ENCODE peak calls at places on chromosomes 7 and 10, in four cellular contexts. P is activated T-cell treated with anti-CD3 and anti-CD28 coated beads, Interleukin-2, amount 50 U/mL, for 1 hour; G is pulmonary artery endothelial cell; O is type B pancreatic cell. U is an unnamed sample.

GRCh38 chr10:115572740-115573455 is 479.7 kb downstream of the ATRNL1 start:
- DNase-seq in P (no peak), G (no peak), O (no peak), U (no peak)

GRCh38 chr7:524800-525199 is 5.2 kb upstream of the PDGFA start:
- DNase-seq in P (no peak), G (no peak), O (no peak), U (no peak)

GRCh38 chr10:123134915-123135414 is 805 bp upstream of the HMX3 start:
- DNase-seq in P (no peak), G (no peak), O (no peak), U (no peak)

GRCh38 chr10:25047902-25048301 is 31.5 kb downstream of the THNSL1 start:
- DNase-seq in P (no peak), G (no peak), O (no peak), U (no peak)

GRCh38 chr10:6033954-6034353 is 28.2 kb downstream of the IL2RA start:
- DNase-seq in P (no peak), G (no peak), O (no peak), U (no peak)

GRCh38 chr7:26520483-26520882 is 228.8 kb downstream of the SNX10 start:
- DNase-seq in P (no peak), G (no peak), O (no peak), U (no peak)

GRCh38 chr7:103937680-103938079 is 51.8 kb downstream of the RELN start:
- DNase-seq in P (no peak), G (no peak), O (no peak), U (no peak)

GRCh38 chr7:157715938-157716280 is 379.1 kb downstream of the DNAJB6 start:
- DNase-seq in P (no peak), G (no peak), O (no peak), U (no peak)

GRCh38 chr7:149884016-149884415 is 10.2 kb downstream of the ATP6V0E2 start:
- DNase-seq in P (no peak), G (no peak), O (no peak), U (no peak)

GRCh38 chr7:11328309-11328708 is 354.6 kb downstream of the PHF14 start:
- DNase-seq in P (no peak), G (no peak), O (no peak), U (no peak)

GRCh38 chr7:30688718-30689221 is 6.5 kb upstream of the CRHR2 start:
- DNase-seq in P (no peak), G (no peak), O (no peak), U (no peak)

GRCh38 chr7:73612598-73613269 is 11.6 kb downstream of the MLXIPL start:
- DNase-seq in P (no peak), G (no peak), O (no peak), U (no peak)

GRCh38 chr7:50725774-50726173 is 56.9 kb downstream of the GRB10 start:
- DNase-seq in P (no peak), G (no peak), O (no peak), U (no peak)

GRCh38 chr7:28591725-28592331 is 179.5 kb downstream of the CREB5 start:
- DNase-seq in P (no peak), G (no peak), O (no peak), U (no peak)

GRCh38 chr7:24991333-24991732 is 11.4 kb upstream of the OSBPL3 start:
- DNase-seq in P (no peak), G (no peak), O (no peak), U (no peak)

GRCh38 chr10:93595378-93596288 is 5.4 kb downstream of the RBP4 start:
- DNase-seq in P (no peak), G (no peak), O (no peak), U (no peak)

GRCh38 chr7:92669616-92670153 is 79.5 kb upstream of the FAM133B start:
- DNase-seq in P (no peak), G (no peak), O (no peak), U (no peak)

GRCh38 chr10:65670087-65670486 is 1255.7 kb upstream of the LRRTM3 start:
- DNase-seq in P (no peak), G (no peak), O (no peak), U (no peak)

GRCh38 chr10:6385683-6386082 is 183.0 kb downstream of the PFKFB3 start:
- DNase-seq in P (no peak), G (no peak), O (no peak), U (no peak)

GRCh38 chr7:142581341-142581740 is 167.9 kb upstream of the PRSS1 start:
- DNase-seq in P (no peak), G (no peak), O (no peak), U (peak)

GRCh38 chr10:118343115-118343514 is 991 bp upstream of the FAM204A start:
- DNase-seq in P (no peak), G (no peak), O (no peak), U (no peak)

GRCh38 chr7:27110163-27110976 is 7.9 kb upstream of the HOXA2 start:
- DNase-seq in P (no peak), G (no peak), O (peak), U (peak)

GRCh38 chr7:50754684-50755083 is 28.0 kb downstream of the GRB10 start:
- DNase-seq in P (no peak), G (no peak), O (no peak), U (no peak)

GRCh38 chr7:34396437-34397064 is 261.5 kb upstream of the NPSR1 start:
- DNase-seq in P (no peak), G (no peak), O (no peak), U (no peak)

GRCh38 chr10:68106656-68107055 is 2.6 kb upstream of the MYPN start:
- DNase-seq in P (no peak), G (no peak), O (no peak), U (no peak)

GRCh38 chr7:151136515-151136908 is 31.0 kb downstream of the GBX1 start:
- DNase-seq in P (no peak), G (no peak), O (no peak), U (no peak)

GRCh38 chr7:1156782-1157535 is 3.0 kb downstream of the ZFAND2A start:
- DNase-seq in P (no peak), G (no peak), O (no peak), U (no peak)

GRCh38 chr7:137731436-137731835 is 115.3 kb downstream of the DGKI start:
- DNase-seq in P (no peak), G (no peak), O (no peak), U (no peak)

GRCh38 chr7:77326131-77326530 is 90.0 kb downstream of the GSAP start:
- DNase-seq in P (no peak), G (no peak), O (no peak), U (no peak)

GRCh38 chr10:89567566-89568245 is 32.3 kb upstream of the SLC16A12 start:
- DNase-seq in P (no peak), G (no peak), O (no peak), U (no peak)

GRCh38 chr7:55249332-55249731 is 115.8 kb upstream of the LANCL2 start:
- DNase-seq in P (no peak), G (no peak), O (no peak), U (no peak)

GRCh38 chr7:116953727-116954442 is 584 bp downstream of the ST7 start:
- DNase-seq in P (no peak), G (peak), O (peak), U (no peak)

GRCh38 chr7:25642849-25643248 is 414.6 kb upstream of the NPVF start:
- DNase-seq in P (no peak), G (no peak), O (no peak), U (no peak)

GRCh38 chr7:136027160-136027559 is 50.0 kb upstream of the MTPN start:
- DNase-seq in P (no peak), G (no peak), O (no peak), U (no peak)

GRCh38 chr7:2719007-2719406 is 31.0 kb downstream of the AMZ1 start:
- DNase-seq in P (peak), G (no peak), O (no peak), U (peak)

GRCh38 chr10:132865851-132866600 is 76.3 kb downstream of the CFAP46 start:
- DNase-seq in P (peak), G (no peak), O (peak), U (peak)